ENCODE peak calls at places on chromosome 3, in eight cellular contexts. A is C1 segment of cervical spinal cord, P is brain microvascular endothelial cell, M is NB4, K is substantia nigra, H is ACHN, X is adrenal gland, Q is NCI-H1694. Z is an unnamed sample.

GRCh38 chr3:108882762-108883161 is 60.2 kb downstream of the TRAT1 start:
- DNase-seq in K (no peak), A (no peak), H (no peak), X (no peak), M (no peak), P (no peak), Q (no peak), Z (no peak)

GRCh38 chr3:101890716-101891115 is 41.4 kb downstream of the NFKBIZ start:
- DNase-seq in A (no peak), Q (no peak), P (peak; percentile 57), K (no peak), M (no peak), H (peak; percentile 16), X (no peak), Z (no peak)

GRCh38 chr3:66709464-66710058 is 208.7 kb upstream of the LRIG1 start:
- DNase-seq in H (no peak), P (no peak), M (no peak), A (no peak), K (no peak), Q (no peak), X (no peak), Z (no peak)

GRCh38 chr3:108509263-108509662 is 1.1 kb downstream of the MYH15 start:
- DNase-seq in K (no peak), M (no peak), P (no peak), X (no peak), A (no peak), H (no peak), Q (no peak), Z (no peak)

GRCh38 chr3:116059421-116060096 is 385.7 kb downstream of the LSAMP start:
- DNase-seq in P (peak; percentile 84), Q (no peak), K (no peak), H (peak; percentile 76), A (no peak), X (no peak), M (no peak), Z (no peak)

GRCh38 chr3:117358717-117359314 is 649.2 kb downstream of the TUSC7 start:
- DNase-seq in A (no peak), Q (no peak), K (no peak), X (no peak), H (no peak), M (no peak), P (no peak), Z (no peak)

GRCh38 chr3:11154953-11155325 is 646 bp downstream of the HRH1 start:
- DNase-seq in H (no peak), Q (no peak), A (no peak), P (no peak), M (no peak), K (no peak), X (peak; percentile 63), Z (no peak)

GRCh38 chr3:63192248-63192647 is 85.9 kb upstream of the SYNPR start:
- DNase-seq in P (no peak), H (no peak), A (no peak), Q (no peak), X (no peak), K (no peak), M (no peak), Z (no peak)

GRCh38 chr3:194265505-194265892 is 85.6 kb downstream of the CPN2 start:
- DNase-seq in P (peak; percentile 86), A (peak; percentile 43), K (no peak), Q (no peak), X (peak; percentile 93), M (no peak), H (no peak), Z (peak; percentile 45)

GRCh38 chr3:126982125-126982521 is 792 bp upstream of the PLXNA1 start:
- DNase-seq in M (peak; percentile 73), X (no peak), K (no peak), A (no peak), H (no peak), P (no peak), Q (no peak), Z (no peak)

GRCh38 chr3:165712382-165712781 is 124.8 kb downstream of the BCHE start:
- DNase-seq in H (no peak), K (no peak), Q (no peak), P (no peak), M (no peak), A (no peak), X (no peak), Z (no peak)

Z was measured in dorsolateral prefrontal cortex.